ENCODE peak calls at places on chromosomes 2 and 18, in five cellular contexts. C is fibroblast of lung; R is adrenal gland; N is neural progenitor cell; F is naive thymus-derived CD4-positive, alpha-beta T cell. I is an unnamed sample.

GRCh38 chr2:231884438-231885140 is 41.6 kb downstream of the NPPC start:
- DNase-seq in R (no peak), C (no peak), F (no peak), N (no peak), I (no peak)

GRCh38 chr2:229089806-229090205 is 181.3 kb downstream of the PID1 start:
- DNase-seq in F (no peak), N (no peak), C (peak; percentile 21), R (no peak), I (no peak)

GRCh38 chr2:169571571-169571970 is 2.1 kb downstream of the FASTKD1 start:
- DNase-seq in N (no peak), F (no peak), R (no peak), C (no peak), I (no peak)

GRCh38 chr2:219109468-219109867 is 48.7 kb upstream of the IHH start:
- DNase-seq in R (no peak), N (peak; percentile 76), F (peak; percentile 38), C (no peak), I (no peak)

GRCh38 chr2:200466703-200467418 is 43.0 kb downstream of the KCTD18 start:
- DNase-seq in C (no peak), F (peak; percentile 38), R (peak; percentile 66), N (no peak), I (no peak)

GRCh38 chr18:35050638-35051287 is 9.6 kb downstream of the MAPRE2 start:
- DNase-seq in R (no peak), F (no peak), C (no peak), N (no peak), I (no peak)

GRCh38 chr18:11470941-11471340 is 138.5 kb upstream of the SLC35G4 start:
- DNase-seq in R (no peak), C (no peak), F (no peak), N (no peak), I (no peak)

GRCh38 chr2:240611601-240612210 is 13.6 kb upstream of the GPR35 start:
- DNase-seq in C (no peak), F (no peak), R (peak; percentile 9), N (no peak), I (no peak)

GRCh38 chr2:12717191-12717987 is 653 bp downstream of the TRIB2 start:
- DNase-seq in C (peak; percentile 64), N (peak; percentile 88), R (peak; percentile 78), F (peak; percentile 68), I (peak; percentile 81)

GRCh38 chr2:70144443-70145167 is 46.2 kb downstream of the C2orf42 start:
- DNase-seq in F (no peak), C (no peak), N (no peak), R (no peak), I (no peak)

GRCh38 chr2:28408764-28409599 is 16.3 kb downstream of the FOSL2 start:
- DNase-seq in N (no peak), F (peak; percentile 55), C (peak; percentile 98), R (peak; percentile 79), I (peak; percentile 49)

GRCh38 chr2:170369894-170370293 is 191.9 kb downstream of the MYO3B start:
- DNase-seq in C (peak; percentile 5), N (peak; percentile 18), F (no peak), R (no peak), I (peak; percentile 60)

DNA sequence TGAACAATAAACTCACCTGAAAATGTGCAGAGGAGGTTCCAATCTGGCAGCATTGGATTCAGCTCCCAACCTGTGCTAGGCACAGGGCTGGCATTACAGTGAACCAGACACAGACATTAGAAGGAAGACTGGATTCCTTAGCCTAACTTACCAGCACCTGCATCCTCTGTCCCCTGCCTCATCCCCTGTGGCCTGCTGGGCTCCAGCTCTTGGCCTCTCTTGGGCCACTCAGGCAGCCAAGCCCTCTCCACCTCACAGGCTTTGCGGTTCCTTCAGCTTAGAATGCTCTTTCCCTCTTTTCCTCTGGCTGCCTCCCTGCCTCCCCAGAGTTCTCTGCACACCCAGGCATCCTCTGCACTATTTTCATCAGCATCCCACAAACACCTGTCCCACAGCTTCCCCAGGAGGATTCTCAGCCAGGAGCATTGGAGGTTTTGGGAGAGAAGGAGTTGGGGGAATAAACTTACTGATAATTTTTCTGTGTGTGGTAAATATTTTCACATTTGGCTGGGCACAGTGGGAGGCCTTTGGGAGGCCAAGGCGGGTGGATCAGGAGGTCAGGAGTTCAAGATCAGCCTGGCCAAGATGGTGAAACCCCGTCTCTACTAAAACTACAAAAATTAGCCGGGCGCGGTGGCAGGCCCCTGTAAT is 132.0 kb downstream of the INHBB start:
- DNase-seq in R (no peak), F (no peak), C (no peak), N (no peak), I (no peak)
- H3K4me1 ChIP-seq in R (no peaks in the 10 kb centered on the region), F (no peaks in the 10 kb centered on the region), C (no peaks in the 10 kb centered on the region), N (no peaks in the 10 kb centered on the region), I (no peaks in the 10 kb centered on the region)

DNA sequence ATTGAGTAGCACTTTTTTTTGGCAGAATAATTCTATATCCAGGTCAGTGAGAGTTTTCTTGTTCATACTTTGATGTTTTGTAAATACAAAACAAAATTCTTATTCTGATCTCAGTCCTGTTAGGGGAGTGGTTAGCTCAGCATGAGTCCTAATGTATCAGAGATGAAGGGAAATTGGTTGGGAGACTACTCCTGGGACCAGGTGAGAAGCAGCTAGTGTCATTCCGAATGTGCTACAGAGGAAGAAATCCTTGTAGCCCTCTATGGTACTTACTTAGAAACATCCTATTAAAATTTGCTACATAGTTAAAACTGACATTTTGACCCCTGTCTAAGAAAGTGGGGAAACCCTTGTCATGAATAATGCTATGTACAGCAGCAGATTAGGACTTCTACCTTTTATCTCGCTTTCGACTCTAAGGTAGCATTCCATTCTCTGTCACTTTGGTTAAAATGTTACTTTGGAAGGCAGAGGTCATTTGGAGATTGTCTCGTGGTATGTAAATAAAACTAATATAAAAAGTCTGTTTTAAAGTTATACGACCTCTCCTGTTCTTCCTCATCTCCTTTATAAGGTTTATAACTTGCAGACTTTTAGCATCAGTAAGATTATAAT is 65.8 kb downstream of the PARD3B start:
- DNase-seq in R (no peak), N (no peak), F (no peak), C (no peak), I (no peak)
- H3K4me1 ChIP-seq in R (peaks cover 4% of the 10 kb centered on the region), N (no peaks in the 10 kb centered on the region), F (no peaks in the 10 kb centered on the region), C (peaks cover 3% of the 10 kb centered on the region), I (no peaks in the 10 kb centered on the region)

GRCh38 chr2:151770995-151771394 is 36.7 kb upstream of the NEB start:
- DNase-seq in C (no peak), N (no peak), F (no peak), R (no peak), I (no peak)

GRCh38 chr2:151769606-151770005 is 35.3 kb upstream of the NEB start:
- DNase-seq in C (no peak), R (no peak), F (no peak), N (no peak), I (no peak)

GRCh38 chr2:151775057-151775740 is 40.9 kb upstream of the NEB start:
- DNase-seq in R (no peak), C (peak; percentile 60), F (no peak), N (no peak), I (no peak)

GRCh38 chr2:151774506-151774905 is 40.2 kb upstream of the NEB start:
- DNase-seq in N (no peak), F (no peak), C (peak; percentile 82), R (no peak), I (no peak)

GRCh38 chr2:151771599-151772358 is 37.5 kb upstream of the NEB start:
- DNase-seq in F (no peak), R (no peak), C (peak; percentile 67), N (no peak), I (peak; percentile 63)
- H3K4me1 ChIP-seq in F (no peaks in the 10 kb centered on the region), R (peaks cover 5% of the 10 kb centered on the region), C (peaks cover 12% of the 10 kb centered on the region), N (peaks cover under 1% of the 10 kb centered on the region), I (peaks cover 6% of the 10 kb centered on the region)

GRCh38 chr2:62221141-62221540 is 25.2 kb downstream of the B3GNT2 start:
- DNase-seq in F (no peak), N (no peak), R (no peak), C (peak; percentile 39), I (no peak)
- H3K4me1 ChIP-seq in F (peaks cover 54% of the 10 kb centered on the region), N (peaks cover 12% of the 10 kb centered on the region), R (peaks cover 39% of the 10 kb centered on the region), C (peaks cover 11% of the 10 kb centered on the region), I (no peaks in the 10 kb centered on the region)

DNA sequence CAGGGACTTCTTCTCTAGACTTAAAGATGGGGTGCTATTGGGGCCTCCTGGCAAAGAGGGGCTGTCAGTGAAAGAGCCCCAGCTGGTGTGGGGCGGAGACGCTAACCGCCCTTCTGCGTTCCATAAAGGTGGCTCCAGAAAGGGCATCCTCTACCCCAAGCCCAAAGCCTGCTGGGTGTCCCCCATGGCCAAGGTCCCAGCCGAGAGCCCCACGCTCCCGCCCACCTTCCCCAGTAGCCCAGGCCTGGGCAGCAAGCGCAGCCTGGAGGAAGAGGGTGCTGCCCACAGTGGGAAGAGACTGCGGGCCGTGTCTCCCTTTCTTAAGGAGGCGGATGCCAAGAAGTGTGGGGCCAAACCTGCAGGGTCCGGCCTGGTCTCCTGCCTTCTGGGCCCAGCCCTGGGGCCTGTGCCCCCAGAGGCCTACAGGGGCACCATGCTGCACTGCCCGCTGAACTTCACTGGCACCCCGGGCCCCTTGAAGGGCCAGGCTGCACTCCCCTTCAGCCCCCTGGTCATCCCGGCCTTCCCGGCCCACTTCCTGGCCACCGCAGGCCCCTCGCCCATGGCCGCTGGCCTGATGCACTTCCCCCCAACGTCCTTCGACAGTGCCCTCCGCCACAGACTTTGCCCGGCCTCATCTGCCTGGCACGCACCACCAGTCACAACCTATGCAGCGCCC is 15.2 kb downstream of the ARID5A start:
- DNase-seq in C (no peak), F (no peak), R (no peak), N (no peak), I (no peak)
- H3K4me1 ChIP-seq in C (peaks cover under 1% of the 10 kb centered on the region), F (peaks cover 16% of the 10 kb centered on the region), R (no peaks in the 10 kb centered on the region), N (no peaks in the 10 kb centered on the region), I (no peaks in the 10 kb centered on the region)

DNA sequence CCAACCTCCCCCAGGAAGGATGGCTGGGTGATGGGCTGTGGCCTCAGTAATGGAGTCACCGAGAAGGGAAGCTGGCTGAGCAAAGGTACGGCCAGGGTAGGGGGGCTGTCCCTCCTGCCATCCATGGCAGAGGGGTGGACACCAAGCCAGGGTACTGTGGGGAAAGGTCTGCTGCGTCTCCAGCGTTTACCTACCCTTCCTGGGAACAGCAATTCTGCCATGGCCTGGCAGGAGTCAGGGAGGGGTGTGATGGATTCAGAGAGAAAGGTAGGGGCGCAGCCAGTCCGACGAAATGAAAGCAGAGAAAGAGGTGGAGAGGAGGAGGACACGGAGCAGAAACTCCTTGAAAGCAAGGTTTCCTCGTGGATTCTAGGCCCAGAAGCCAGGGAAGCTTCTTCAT is 182.9 kb downstream of the ZFP36L2 start:
- DNase-seq in C (no peak), F (no peak), N (no peak), R (peak; percentile 8), I (no peak)
- H3K4me1 ChIP-seq in C (peaks cover 24% of the 10 kb centered on the region), F (no peaks in the 10 kb centered on the region), N (peaks cover 39% of the 10 kb centered on the region), R (peaks cover 22% of the 10 kb centered on the region), I (peaks cover 43% of the 10 kb centered on the region)

GRCh38 chr2:177237932-177238331 is 25.3 kb downstream of the HNRNPA3 start:
- DNase-seq in F (no peak), R (no peak), C (no peak), N (no peak), I (no peak)

GRCh38 chr2:177241771-177242135 is 22.8 kb downstream of the NFE2L2 start:
- DNase-seq in N (no peak), C (peak; percentile 51), R (no peak), F (no peak), I (no peak)

GRCh38 chr2:177239934-177240600 is 24.5 kb downstream of the NFE2L2 start:
- DNase-seq in F (no peak), C (peak; percentile 58), N (no peak), R (peak; percentile 65), I (peak; percentile 64)

GRCh38 chr2:177235855-177236437 is 23.4 kb downstream of the HNRNPA3 start:
- DNase-seq in N (no peak), C (no peak), R (peak; percentile 60), F (no peak), I (no peak)

DNA sequence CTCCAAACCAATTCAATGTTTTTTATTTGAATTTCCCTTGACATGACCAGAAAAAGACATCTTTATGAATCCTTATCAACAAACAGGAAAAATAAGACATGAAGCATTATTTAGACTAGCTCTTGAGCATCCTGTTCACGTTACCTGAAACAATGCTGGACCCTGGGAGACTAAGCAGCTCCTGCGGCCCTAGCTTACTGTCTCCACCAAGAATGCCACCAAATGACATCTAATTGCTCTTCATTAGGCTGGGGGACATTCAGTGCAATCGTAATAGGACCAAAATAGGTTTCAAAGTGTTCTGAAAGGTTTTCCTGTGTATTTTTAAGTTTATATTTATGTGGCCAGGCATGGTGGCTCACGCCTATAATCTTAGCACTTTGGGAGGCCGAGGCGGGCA is 25.5 kb downstream of the NFE2L2 start:
- DNase-seq in C (no peak), R (no peak), F (no peak), N (no peak), I (no peak)
- H3K4me1 ChIP-seq in C (peaks cover 31% of the 10 kb centered on the region), R (peaks cover 72% of the 10 kb centered on the region), F (peaks cover 38% of the 10 kb centered on the region), N (peaks cover 4% of the 10 kb centered on the region), I (peaks cover 34% of the 10 kb centered on the region)